ENCODE peak calls at places on chromosomes 13 and 19, in five cellular contexts. M is midbrain; Y is COR-L47; X is stimulated activated CD8-positive, alpha-beta memory T cell treated with anti-CD3 and anti-CD28 coated beads, Interleukin-7, amount 100 ng/mL, for 1 hour; I is NCI-H2171 treated with DMSO at 0.1 percent for 48 hours. R is an unnamed sample.

GRCh38 chr13:21175656-21176194 is 627 bp downstream of the SKA3 start:
- DNase-seq in M (no peak), Y (no peak), I (no peak), X (no peak), R (no peak)

GRCh38 chr19:28500982-28501633 is 711.8 kb downstream of the UQCRFS1 start:
- DNase-seq in X (peak), M (no peak), Y (no peak), I (no peak), R (no peak)

GRCh38 chr13:39370554-39370953 is 232.4 kb downstream of the LHFPL6 start:
- DNase-seq in I (no peak), X (no peak), Y (no peak), M (peak), R (no peak)

GRCh38 chr19:33781996-33782395 is 14.7 kb upstream of the KCTD15 start:
- DNase-seq in M (no peak), Y (no peak), X (no peak), I (no peak), R (no peak)

GRCh38 chr13:26062853-26063444 is 11.1 kb upstream of the SHISA2 start:
- DNase-seq in Y (peak), I (peak), X (no peak), M (peak), R (peak)

GRCh38 chr13:34028496-34029442 is 210.8 kb downstream of the RFC3 start:
- DNase-seq in Y (no peak), I (no peak), M (no peak), X (no peak), R (no peak)

GRCh38 chr13:41864658-41865057 is 96.3 kb downstream of the VWA8 start:
- DNase-seq in I (no peak), M (no peak), Y (no peak), X (no peak), R (no peak)

GRCh38 chr19:42206871-42207755 is 10.4 kb downstream of the DEDD2 start:
- DNase-seq in I (no peak), Y (no peak), X (no peak), M (no peak), R (no peak)

GRCh38 chr13:27261376-27261775 is 9.3 kb upstream of the RASL11A start:
- DNase-seq in I (no peak), Y (no peak), X (no peak), M (no peak), R (no peak)

GRCh38 chr19:45472557-45473365 is 5.0 kb downstream of the FOSB start:
- DNase-seq in I (no peak), M (no peak), Y (no peak), X (no peak), R (no peak)

R was measured in NCI-H2107.